ENCODE peak calls at places on chromosome 4, in ten cellular contexts. One of them, this sample, is unnamed.
A peak's percentile ranks its signal among the peaks of the same experiment; 100 is the strongest.

GRCh38 chr4:151436093-151436518 is 27.1 kb downstream of the FHIP1A start:
- DNase-seq in psoas muscle: no peak
- DNase-seq in retinal pigment epithelial cell: no peak
- DNase-seq in upper lobe of right lung: no peak
- DNase-seq in fibroblast of mammary gland: no peak
- DNase-seq in heart right ventricle: no peak
- DNase-seq in BE2C: no peak
- DNase-seq in stomach: no peak
- DNase-seq in IMR-90: peak; percentile 40
- DNase-seq in MM.1S: no peak
- DNase-seq in this sample: no peak

GRCh38 chr4:1317177-1318045 is 27.7 kb downstream of the MAEA start:
- DNase-seq in psoas muscle: peak; percentile 12
- DNase-seq in retinal pigment epithelial cell: no peak
- DNase-seq in upper lobe of right lung: no peak
- DNase-seq in fibroblast of mammary gland: no peak
- DNase-seq in heart right ventricle: no peak
- DNase-seq in BE2C: no peak
- DNase-seq in stomach: no peak
- DNase-seq in IMR-90: no peak
- DNase-seq in MM.1S: no peak
- DNase-seq in this sample: no peak

GRCh38 chr4:10421344-10422055 is 35.7 kb downstream of the ZNF518B start:
- DNase-seq in psoas muscle: no peak
- DNase-seq in retinal pigment epithelial cell: no peak
- DNase-seq in upper lobe of right lung: no peak
- DNase-seq in fibroblast of mammary gland: no peak
- DNase-seq in heart right ventricle: no peak
- DNase-seq in BE2C: no peak
- DNase-seq in stomach: no peak
- DNase-seq in IMR-90: no peak
- DNase-seq in MM.1S: no peak
- DNase-seq in this sample: no peak

GRCh38 chr4:86472377-86473019 is 112.6 kb upstream of the MAPK10 start:
- DNase-seq in psoas muscle: no peak
- DNase-seq in retinal pigment epithelial cell: no peak
- DNase-seq in upper lobe of right lung: no peak
- DNase-seq in fibroblast of mammary gland: no peak
- DNase-seq in heart right ventricle: no peak
- DNase-seq in BE2C: no peak
- DNase-seq in stomach: no peak
- DNase-seq in IMR-90: no peak
- DNase-seq in MM.1S: no peak
- DNase-seq in this sample: no peak

GRCh38 chr4:184010696-184011095 is 105.6 kb downstream of the STOX2 start:
- DNase-seq in psoas muscle: no peak
- DNase-seq in retinal pigment epithelial cell: no peak
- DNase-seq in upper lobe of right lung: no peak
- DNase-seq in fibroblast of mammary gland: no peak
- DNase-seq in heart right ventricle: no peak
- DNase-seq in BE2C: no peak
- DNase-seq in stomach: no peak
- DNase-seq in IMR-90: no peak
- DNase-seq in MM.1S: no peak
- DNase-seq in this sample: no peak

GRCh38 chr4:2786152-2786671 is 6.7 kb upstream of the SH3BP2 start:
- DNase-seq in psoas muscle: no peak
- DNase-seq in retinal pigment epithelial cell: no peak
- DNase-seq in upper lobe of right lung: no peak
- DNase-seq in fibroblast of mammary gland: no peak
- DNase-seq in heart right ventricle: no peak
- DNase-seq in BE2C: no peak
- DNase-seq in stomach: peak; percentile 22
- DNase-seq in IMR-90: no peak
- DNase-seq in MM.1S: no peak
- DNase-seq in this sample: no peak

GRCh38 chr4:56979674-56980073 is 978 bp downstream of the POLR2B start:
- DNase-seq in psoas muscle: no peak
- DNase-seq in retinal pigment epithelial cell: no peak
- DNase-seq in upper lobe of right lung: no peak
- DNase-seq in fibroblast of mammary gland: peak; percentile 52
- DNase-seq in heart right ventricle: no peak
- DNase-seq in BE2C: peak; percentile 36
- DNase-seq in stomach: no peak
- DNase-seq in IMR-90: peak; percentile 19
- DNase-seq in MM.1S: peak; percentile 56
- DNase-seq in this sample: peak; percentile 29

GRCh38 chr4:26815686-26816085 is 45.0 kb upstream of the STIM2 start:
- DNase-seq in psoas muscle: no peak
- DNase-seq in retinal pigment epithelial cell: no peak
- DNase-seq in upper lobe of right lung: no peak
- DNase-seq in fibroblast of mammary gland: no peak
- DNase-seq in heart right ventricle: no peak
- DNase-seq in BE2C: no peak
- DNase-seq in stomach: no peak
- DNase-seq in IMR-90: no peak
- DNase-seq in MM.1S: no peak
- DNase-seq in this sample: no peak

GRCh38 chr4:11505225-11505971 is 76.7 kb upstream of the HS3ST1 start:
- DNase-seq in psoas muscle: no peak
- DNase-seq in retinal pigment epithelial cell: peak; percentile 87
- DNase-seq in upper lobe of right lung: no peak
- DNase-seq in fibroblast of mammary gland: no peak
- DNase-seq in heart right ventricle: no peak
- DNase-seq in BE2C: no peak
- DNase-seq in stomach: peak; percentile 57
- DNase-seq in IMR-90: no peak
- DNase-seq in MM.1S: no peak
- DNase-seq in this sample: peak; percentile 50

GRCh38 chr4:89439533-89439932 is 131.9 kb upstream of the GPRIN3 start:
- DNase-seq in psoas muscle: no peak
- DNase-seq in retinal pigment epithelial cell: peak; percentile 25
- DNase-seq in upper lobe of right lung: no peak
- DNase-seq in fibroblast of mammary gland: no peak
- DNase-seq in heart right ventricle: no peak
- DNase-seq in BE2C: no peak
- DNase-seq in stomach: no peak
- DNase-seq in IMR-90: no peak
- DNase-seq in MM.1S: no peak
- DNase-seq in this sample: no peak

GRCh38 chr4:95367824-95368223 is 180.9 kb downstream of the UNC5C start:
- DNase-seq in psoas muscle: no peak
- DNase-seq in retinal pigment epithelial cell: no peak
- DNase-seq in upper lobe of right lung: no peak
- DNase-seq in fibroblast of mammary gland: no peak
- DNase-seq in heart right ventricle: no peak
- DNase-seq in BE2C: no peak
- DNase-seq in stomach: no peak
- DNase-seq in IMR-90: no peak
- DNase-seq in MM.1S: no peak
- DNase-seq in this sample: no peak

GRCh38 chr4:89625599-89626293 is 211.2 kb downstream of the SNCA start:
- DNase-seq in psoas muscle: no peak
- DNase-seq in retinal pigment epithelial cell: no peak
- DNase-seq in upper lobe of right lung: no peak
- DNase-seq in fibroblast of mammary gland: no peak
- DNase-seq in heart right ventricle: no peak
- DNase-seq in BE2C: no peak
- DNase-seq in stomach: no peak
- DNase-seq in IMR-90: no peak
- DNase-seq in MM.1S: no peak
- DNase-seq in this sample: no peak

GRCh38 chr4:158277558-158277957 is 67.3 kb downstream of the TMEM144 start:
- DNase-seq in psoas muscle: no peak
- DNase-seq in retinal pigment epithelial cell: no peak
- DNase-seq in upper lobe of right lung: peak; percentile 38
- DNase-seq in fibroblast of mammary gland: no peak
- DNase-seq in heart right ventricle: no peak
- DNase-seq in BE2C: no peak
- DNase-seq in stomach: no peak
- DNase-seq in IMR-90: no peak
- DNase-seq in MM.1S: no peak
- DNase-seq in this sample: no peak

GRCh38 chr4:101393256-101393655 is 45.9 kb upstream of the PPP3CA start:
- DNase-seq in psoas muscle: no peak
- DNase-seq in retinal pigment epithelial cell: peak; percentile 29
- DNase-seq in upper lobe of right lung: no peak
- DNase-seq in fibroblast of mammary gland: peak; percentile 78
- DNase-seq in heart right ventricle: no peak
- DNase-seq in BE2C: no peak
- DNase-seq in stomach: no peak
- DNase-seq in IMR-90: peak; percentile 65
- DNase-seq in MM.1S: no peak
- DNase-seq in this sample: peak; percentile 8

GRCh38 chr4:95050980-95051688 is 293.4 kb downstream of the BMPR1B start:
- DNase-seq in psoas muscle: peak; percentile 17
- DNase-seq in retinal pigment epithelial cell: no peak
- DNase-seq in upper lobe of right lung: no peak
- DNase-seq in fibroblast of mammary gland: no peak
- DNase-seq in heart right ventricle: no peak
- DNase-seq in BE2C: peak; percentile 46
- DNase-seq in stomach: no peak
- DNase-seq in IMR-90: no peak
- DNase-seq in MM.1S: no peak
- DNase-seq in this sample: no peak

GRCh38 chr4:52588771-52589591 is 70.1 kb downstream of the USP46 start:
- DNase-seq in psoas muscle: no peak
- DNase-seq in retinal pigment epithelial cell: no peak
- DNase-seq in upper lobe of right lung: no peak
- DNase-seq in fibroblast of mammary gland: peak; percentile 73
- DNase-seq in heart right ventricle: no peak
- DNase-seq in BE2C: no peak
- DNase-seq in stomach: no peak
- DNase-seq in IMR-90: peak; percentile 97
- DNase-seq in MM.1S: no peak
- DNase-seq in this sample: peak; percentile 93

GRCh38 chr4:88147799-88148217 is 10.6 kb downstream of the ABCG2 start:
- DNase-seq in psoas muscle: no peak
- DNase-seq in retinal pigment epithelial cell: no peak
- DNase-seq in upper lobe of right lung: no peak
- DNase-seq in fibroblast of mammary gland: no peak
- DNase-seq in heart right ventricle: no peak
- DNase-seq in BE2C: no peak
- DNase-seq in stomach: no peak
- DNase-seq in IMR-90: no peak
- DNase-seq in MM.1S: no peak
- DNase-seq in this sample: peak; percentile 22
- H3K4me3 ChIP-seq in psoas muscle: no peak overlapping the region
- H3K4me3 ChIP-seq in retinal pigment epithelial cell: no peak overlapping the region
- H3K4me3 ChIP-seq in upper lobe of right lung: no peak overlapping the region
- H3K4me3 ChIP-seq in fibroblast of mammary gland: no peak overlapping the region
- H3K4me3 ChIP-seq in heart right ventricle: no peak overlapping the region
- H3K4me3 ChIP-seq in BE2C: no peak overlapping the region
- H3K4me3 ChIP-seq in stomach: no peak overlapping the region
- H3K4me3 ChIP-seq in IMR-90: no peak overlapping the region
- H3K4me3 ChIP-seq in MM.1S: no peak overlapping the region
- H3K4me3 ChIP-seq in this sample: no peak overlapping the region

GRCh38 chr4:71945791-71946190 is 86.0 kb upstream of the NPFFR2 start:
- DNase-seq in psoas muscle: no peak
- DNase-seq in retinal pigment epithelial cell: no peak
- DNase-seq in upper lobe of right lung: no peak
- DNase-seq in fibroblast of mammary gland: no peak
- DNase-seq in heart right ventricle: no peak
- DNase-seq in BE2C: no peak
- DNase-seq in stomach: no peak
- DNase-seq in IMR-90: no peak
- DNase-seq in MM.1S: no peak
- DNase-seq in this sample: no peak

GRCh38 chr4:71938776-71939175 is 93.0 kb upstream of the NPFFR2 start:
- DNase-seq in psoas muscle: no peak
- DNase-seq in retinal pigment epithelial cell: peak; percentile 4
- DNase-seq in upper lobe of right lung: no peak
- DNase-seq in fibroblast of mammary gland: peak; percentile 6
- DNase-seq in heart right ventricle: no peak
- DNase-seq in BE2C: no peak
- DNase-seq in stomach: no peak
- DNase-seq in IMR-90: no peak
- DNase-seq in MM.1S: no peak
- DNase-seq in this sample: no peak

GRCh38 chr4:71944956-71945355 is 86.8 kb upstream of the NPFFR2 start:
- DNase-seq in psoas muscle: no peak
- DNase-seq in retinal pigment epithelial cell: no peak
- DNase-seq in upper lobe of right lung: no peak
- DNase-seq in fibroblast of mammary gland: peak; percentile 39
- DNase-seq in heart right ventricle: no peak
- DNase-seq in BE2C: no peak
- DNase-seq in stomach: no peak
- DNase-seq in IMR-90: peak; percentile 1
- DNase-seq in MM.1S: no peak
- DNase-seq in this sample: peak; percentile 0

GRCh38 chr4:71941001-71941400 is 90.8 kb upstream of the NPFFR2 start:
- DNase-seq in psoas muscle: no peak
- DNase-seq in retinal pigment epithelial cell: no peak
- DNase-seq in upper lobe of right lung: no peak
- DNase-seq in fibroblast of mammary gland: peak; percentile 15
- DNase-seq in heart right ventricle: no peak
- DNase-seq in BE2C: peak; percentile 20
- DNase-seq in stomach: peak; percentile 32
- DNase-seq in IMR-90: peak; percentile 0
- DNase-seq in MM.1S: peak; percentile 37
- DNase-seq in this sample: peak; percentile 4
- TF ChIP-seq CTCF in psoas muscle: no peak
- TF ChIP-seq CTCF in retinal pigment epithelial cell: peak; percentile 62
- TF ChIP-seq CTCF in upper lobe of right lung: peak; percentile 27
- TF ChIP-seq CTCF in fibroblast of mammary gland: peak; percentile 42
- TF ChIP-seq CTCF in heart right ventricle: peak; percentile 37
- TF ChIP-seq CTCF in BE2C: peak; percentile 51
- TF ChIP-seq CTCF in stomach: no peak
- TF ChIP-seq CTCF in IMR-90: peak; percentile 28
- TF ChIP-seq CTCF in MM.1S: peak; percentile 37
- TF ChIP-seq CTCF in this sample: peak; percentile 31

DNA sequence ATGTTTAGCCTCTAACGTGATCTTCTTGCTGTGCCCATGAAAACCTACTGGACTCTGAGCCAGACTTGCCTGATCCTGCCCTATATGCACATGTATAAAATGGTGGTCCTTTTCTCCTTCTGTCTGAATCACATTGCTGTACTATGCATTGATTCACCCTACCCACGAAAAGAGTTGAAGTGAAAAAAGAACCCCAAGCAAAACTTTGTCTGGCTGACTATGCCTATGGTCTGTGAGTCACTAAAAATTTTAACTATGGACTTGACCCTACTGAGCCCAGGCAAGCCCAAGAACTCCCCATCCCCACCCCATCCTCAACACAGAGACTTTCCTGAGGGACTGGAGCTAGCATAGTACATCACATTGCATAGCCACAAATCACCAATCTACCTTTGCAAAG is 116.6 kb upstream of the TENM3 start:
- DNase-seq in psoas muscle: no peak
- DNase-seq in retinal pigment epithelial cell: no peak
- DNase-seq in upper lobe of right lung: no peak
- DNase-seq in fibroblast of mammary gland: peak; percentile 35
- DNase-seq in heart right ventricle: no peak
- DNase-seq in BE2C: no peak
- DNase-seq in stomach: no peak
- DNase-seq in IMR-90: peak; percentile 60
- DNase-seq in MM.1S: no peak
- DNase-seq in this sample: no peak
- H3K4me3 ChIP-seq in psoas muscle: no peak overlapping the region
- H3K4me3 ChIP-seq in retinal pigment epithelial cell: no peak overlapping the region
- H3K4me3 ChIP-seq in upper lobe of right lung: no peak overlapping the region
- H3K4me3 ChIP-seq in fibroblast of mammary gland: no peak overlapping the region
- H3K4me3 ChIP-seq in heart right ventricle: no peak overlapping the region
- H3K4me3 ChIP-seq in BE2C: no peak overlapping the region
- H3K4me3 ChIP-seq in stomach: no peak overlapping the region
- H3K4me3 ChIP-seq in IMR-90: no peak overlapping the region
- H3K4me3 ChIP-seq in MM.1S: no peak overlapping the region
- H3K4me3 ChIP-seq in this sample: no peak overlapping the region

GRCh38 chr4:132076829-132077228 is 1072.3 kb upstream of the PCDH10 start:
- DNase-seq in psoas muscle: no peak
- DNase-seq in retinal pigment epithelial cell: no peak
- DNase-seq in upper lobe of right lung: no peak
- DNase-seq in fibroblast of mammary gland: no peak
- DNase-seq in heart right ventricle: no peak
- DNase-seq in BE2C: no peak
- DNase-seq in stomach: no peak
- DNase-seq in IMR-90: no peak
- DNase-seq in MM.1S: no peak
- DNase-seq in this sample: no peak
- TF ChIP-seq CTCF in psoas muscle: no peak
- TF ChIP-seq CTCF in retinal pigment epithelial cell: peak; percentile 39
- TF ChIP-seq CTCF in upper lobe of right lung: no peak
- TF ChIP-seq CTCF in fibroblast of mammary gland: no peak
- TF ChIP-seq CTCF in heart right ventricle: no peak
- TF ChIP-seq CTCF in BE2C: peak; percentile 58
- TF ChIP-seq CTCF in stomach: no peak
- TF ChIP-seq CTCF in IMR-90: no peak
- TF ChIP-seq CTCF in MM.1S: no peak
- TF ChIP-seq CTCF in this sample: no peak

This sample was measured in fibroblast of villous mesenchyme.